ENCODE peak calls at places on chromosomes 12 and 14, in ten cellular contexts. One of them, this sample, is unnamed.
A peak's percentile ranks its signal among the peaks of the same experiment; 100 is the strongest.

GRCh38 chr12:93361159-93361919 is 16.4 kb upstream of the NUDT4 start:
- DNase-seq in iris pigment epithelial cell: no peak
- DNase-seq in LoVo: no peak
- DNase-seq in anterior cingulate cortex: peak; percentile 6
- DNase-seq in retina: no peak
- DNase-seq in activated naive CD4-positive, alpha-beta T cell: no peak
- DNase-seq in activated T-cell treated with anti-CD3 and anti-CD28 coated beads, Interleukin-2, amount 50 U/mL, for 72 hours: no peak
- DNase-seq in lung microvascular endothelial cell: no peak
- DNase-seq in stimulated activated naive CD8-positive, alpha-beta T cell treated with anti-CD3 and anti-CD28 coated beads, Interleukin-15, amount 100 ng/mL, for 72 hours: no peak
- DNase-seq in body of pancreas: peak; percentile 30
- DNase-seq in this sample: no peak

GRCh38 chr12:15244341-15244740 is 23.1 kb upstream of the RERG start:
- DNase-seq in lung microvascular endothelial cell: no peak
- DNase-seq in iris pigment epithelial cell: no peak
- DNase-seq in stimulated activated naive CD8-positive, alpha-beta T cell treated with anti-CD3 and anti-CD28 coated beads, Interleukin-15, amount 100 ng/mL, for 72 hours: no peak
- DNase-seq in LoVo: no peak
- DNase-seq in activated naive CD4-positive, alpha-beta T cell: no peak
- DNase-seq in body of pancreas: no peak
- DNase-seq in retina: no peak
- DNase-seq in anterior cingulate cortex: no peak
- DNase-seq in activated T-cell treated with anti-CD3 and anti-CD28 coated beads, Interleukin-2, amount 50 U/mL, for 72 hours: no peak
- DNase-seq in this sample: no peak

GRCh38 chr12:62629971-62630739 is 163.5 kb downstream of the MON2 start:
- DNase-seq in activated T-cell treated with anti-CD3 and anti-CD28 coated beads, Interleukin-2, amount 50 U/mL, for 72 hours: no peak
- DNase-seq in lung microvascular endothelial cell: no peak
- DNase-seq in body of pancreas: no peak
- DNase-seq in anterior cingulate cortex: no peak
- DNase-seq in stimulated activated naive CD8-positive, alpha-beta T cell treated with anti-CD3 and anti-CD28 coated beads, Interleukin-15, amount 100 ng/mL, for 72 hours: no peak
- DNase-seq in activated naive CD4-positive, alpha-beta T cell: no peak
- DNase-seq in retina: peak; percentile 22
- DNase-seq in LoVo: no peak
- DNase-seq in iris pigment epithelial cell: no peak
- DNase-seq in this sample: no peak

GRCh38 chr12:52741378-52742195 is 35.6 kb downstream of the KRT76 start:
- DNase-seq in LoVo: peak; percentile 85
- DNase-seq in iris pigment epithelial cell: peak; percentile 30
- DNase-seq in lung microvascular endothelial cell: peak; percentile 52
- DNase-seq in activated naive CD4-positive, alpha-beta T cell: peak; percentile 59
- DNase-seq in anterior cingulate cortex: no peak
- DNase-seq in activated T-cell treated with anti-CD3 and anti-CD28 coated beads, Interleukin-2, amount 50 U/mL, for 72 hours: peak; percentile 66
- DNase-seq in body of pancreas: peak; percentile 67
- DNase-seq in stimulated activated naive CD8-positive, alpha-beta T cell treated with anti-CD3 and anti-CD28 coated beads, Interleukin-15, amount 100 ng/mL, for 72 hours: peak; percentile 58
- DNase-seq in retina: peak; percentile 41
- DNase-seq in this sample: peak; percentile 36

GRCh38 chr12:117148642-117149041 is 41.6 kb downstream of the FBXO21 start:
- DNase-seq in activated naive CD4-positive, alpha-beta T cell: no peak
- DNase-seq in activated T-cell treated with anti-CD3 and anti-CD28 coated beads, Interleukin-2, amount 50 U/mL, for 72 hours: peak; percentile 24
- DNase-seq in retina: no peak
- DNase-seq in anterior cingulate cortex: no peak
- DNase-seq in iris pigment epithelial cell: no peak
- DNase-seq in lung microvascular endothelial cell: no peak
- DNase-seq in LoVo: no peak
- DNase-seq in stimulated activated naive CD8-positive, alpha-beta T cell treated with anti-CD3 and anti-CD28 coated beads, Interleukin-15, amount 100 ng/mL, for 72 hours: no peak
- DNase-seq in body of pancreas: no peak
- DNase-seq in this sample: no peak

GRCh38 chr12:120539303-120539702 is 5.1 kb downstream of the RNF10 start:
- DNase-seq in LoVo: no peak
- DNase-seq in anterior cingulate cortex: no peak
- DNase-seq in lung microvascular endothelial cell: no peak
- DNase-seq in activated naive CD4-positive, alpha-beta T cell: no peak
- DNase-seq in body of pancreas: no peak
- DNase-seq in retina: no peak
- DNase-seq in iris pigment epithelial cell: peak; percentile 58
- DNase-seq in activated T-cell treated with anti-CD3 and anti-CD28 coated beads, Interleukin-2, amount 50 U/mL, for 72 hours: peak; percentile 20
- DNase-seq in stimulated activated naive CD8-positive, alpha-beta T cell treated with anti-CD3 and anti-CD28 coated beads, Interleukin-15, amount 100 ng/mL, for 72 hours: no peak
- DNase-seq in this sample: no peak

GRCh38 chr14:72714871-72715214 is 179.1 kb downstream of the DPF3 start:
- DNase-seq in LoVo: no peak
- DNase-seq in body of pancreas: no peak
- DNase-seq in activated naive CD4-positive, alpha-beta T cell: no peak
- DNase-seq in retina: no peak
- DNase-seq in lung microvascular endothelial cell: no peak
- DNase-seq in anterior cingulate cortex: no peak
- DNase-seq in activated T-cell treated with anti-CD3 and anti-CD28 coated beads, Interleukin-2, amount 50 U/mL, for 72 hours: no peak
- DNase-seq in stimulated activated naive CD8-positive, alpha-beta T cell treated with anti-CD3 and anti-CD28 coated beads, Interleukin-15, amount 100 ng/mL, for 72 hours: no peak
- DNase-seq in iris pigment epithelial cell: no peak
- DNase-seq in this sample: no peak

GRCh38 chr14:70822706-70823185 is 13.4 kb upstream of the MAP3K9 start:
- DNase-seq in anterior cingulate cortex: no peak
- DNase-seq in body of pancreas: peak; percentile 24
- DNase-seq in iris pigment epithelial cell: peak; percentile 33
- DNase-seq in activated T-cell treated with anti-CD3 and anti-CD28 coated beads, Interleukin-2, amount 50 U/mL, for 72 hours: no peak
- DNase-seq in lung microvascular endothelial cell: no peak
- DNase-seq in retina: peak; percentile 79
- DNase-seq in stimulated activated naive CD8-positive, alpha-beta T cell treated with anti-CD3 and anti-CD28 coated beads, Interleukin-15, amount 100 ng/mL, for 72 hours: no peak
- DNase-seq in activated naive CD4-positive, alpha-beta T cell: no peak
- DNase-seq in LoVo: peak; percentile 51
- DNase-seq in this sample: no peak

GRCh38 chr12:57549909-57550627 is at the start of gene KIF5A:
- DNase-seq in anterior cingulate cortex: peak; percentile 43
- DNase-seq in retina: peak; percentile 84
- DNase-seq in lung microvascular endothelial cell: no peak
- DNase-seq in LoVo: no peak
- DNase-seq in iris pigment epithelial cell: no peak
- DNase-seq in activated T-cell treated with anti-CD3 and anti-CD28 coated beads, Interleukin-2, amount 50 U/mL, for 72 hours: peak; percentile 80
- DNase-seq in stimulated activated naive CD8-positive, alpha-beta T cell treated with anti-CD3 and anti-CD28 coated beads, Interleukin-15, amount 100 ng/mL, for 72 hours: peak; percentile 61
- DNase-seq in activated naive CD4-positive, alpha-beta T cell: peak; percentile 2
- DNase-seq in body of pancreas: peak; percentile 26
- DNase-seq in this sample: peak; percentile 48

GRCh38 chr12:131618303-131618658 is 92.6 kb upstream of the SFSWAP start:
- DNase-seq in anterior cingulate cortex: no peak
- DNase-seq in activated naive CD4-positive, alpha-beta T cell: no peak
- DNase-seq in body of pancreas: no peak
- DNase-seq in activated T-cell treated with anti-CD3 and anti-CD28 coated beads, Interleukin-2, amount 50 U/mL, for 72 hours: no peak
- DNase-seq in lung microvascular endothelial cell: peak; percentile 32
- DNase-seq in stimulated activated naive CD8-positive, alpha-beta T cell treated with anti-CD3 and anti-CD28 coated beads, Interleukin-15, amount 100 ng/mL, for 72 hours: no peak
- DNase-seq in LoVo: no peak
- DNase-seq in iris pigment epithelial cell: no peak
- DNase-seq in retina: peak; percentile 47
- DNase-seq in this sample: no peak

GRCh38 chr12:104729610-104730446 is 228.3 kb downstream of the SLC41A2 start:
- DNase-seq in anterior cingulate cortex: no peak
- DNase-seq in retina: no peak
- DNase-seq in iris pigment epithelial cell: no peak
- DNase-seq in body of pancreas: no peak
- DNase-seq in activated T-cell treated with anti-CD3 and anti-CD28 coated beads, Interleukin-2, amount 50 U/mL, for 72 hours: no peak
- DNase-seq in stimulated activated naive CD8-positive, alpha-beta T cell treated with anti-CD3 and anti-CD28 coated beads, Interleukin-15, amount 100 ng/mL, for 72 hours: no peak
- DNase-seq in LoVo: no peak
- DNase-seq in lung microvascular endothelial cell: no peak
- DNase-seq in activated naive CD4-positive, alpha-beta T cell: no peak
- DNase-seq in this sample: no peak

GRCh38 chr12:124917841-124918621 is 3.6 kb upstream of the UBC start:
- DNase-seq in stimulated activated naive CD8-positive, alpha-beta T cell treated with anti-CD3 and anti-CD28 coated beads, Interleukin-15, amount 100 ng/mL, for 72 hours: no peak
- DNase-seq in lung microvascular endothelial cell: peak; percentile 69
- DNase-seq in activated naive CD4-positive, alpha-beta T cell: no peak
- DNase-seq in iris pigment epithelial cell: peak; percentile 54
- DNase-seq in body of pancreas: no peak
- DNase-seq in LoVo: peak; percentile 54
- DNase-seq in retina: no peak
- DNase-seq in anterior cingulate cortex: no peak
- DNase-seq in activated T-cell treated with anti-CD3 and anti-CD28 coated beads, Interleukin-2, amount 50 U/mL, for 72 hours: no peak
- DNase-seq in this sample: no peak

GRCh38 chr12:52015393-52016081 is 8.8 kb downstream of the TAMALIN start:
- DNase-seq in iris pigment epithelial cell: no peak
- DNase-seq in LoVo: no peak
- DNase-seq in stimulated activated naive CD8-positive, alpha-beta T cell treated with anti-CD3 and anti-CD28 coated beads, Interleukin-15, amount 100 ng/mL, for 72 hours: no peak
- DNase-seq in lung microvascular endothelial cell: no peak
- DNase-seq in retina: peak; percentile 11
- DNase-seq in anterior cingulate cortex: no peak
- DNase-seq in activated naive CD4-positive, alpha-beta T cell: no peak
- DNase-seq in activated T-cell treated with anti-CD3 and anti-CD28 coated beads, Interleukin-2, amount 50 U/mL, for 72 hours: no peak
- DNase-seq in body of pancreas: no peak
- DNase-seq in this sample: no peak

GRCh38 chr12:46693518-46693917 is 132.3 kb downstream of the SLC38A4 start:
- DNase-seq in body of pancreas: no peak
- DNase-seq in lung microvascular endothelial cell: no peak
- DNase-seq in anterior cingulate cortex: no peak
- DNase-seq in stimulated activated naive CD8-positive, alpha-beta T cell treated with anti-CD3 and anti-CD28 coated beads, Interleukin-15, amount 100 ng/mL, for 72 hours: no peak
- DNase-seq in LoVo: no peak
- DNase-seq in activated T-cell treated with anti-CD3 and anti-CD28 coated beads, Interleukin-2, amount 50 U/mL, for 72 hours: no peak
- DNase-seq in iris pigment epithelial cell: no peak
- DNase-seq in activated naive CD4-positive, alpha-beta T cell: no peak
- DNase-seq in retina: no peak
- DNase-seq in this sample: no peak

GRCh38 chr12:113515082-113515856 is 43.6 kb upstream of the LHX5 start:
- DNase-seq in retina: peak; percentile 34
- DNase-seq in activated naive CD4-positive, alpha-beta T cell: no peak
- DNase-seq in stimulated activated naive CD8-positive, alpha-beta T cell treated with anti-CD3 and anti-CD28 coated beads, Interleukin-15, amount 100 ng/mL, for 72 hours: no peak
- DNase-seq in activated T-cell treated with anti-CD3 and anti-CD28 coated beads, Interleukin-2, amount 50 U/mL, for 72 hours: no peak
- DNase-seq in lung microvascular endothelial cell: no peak
- DNase-seq in body of pancreas: no peak
- DNase-seq in iris pigment epithelial cell: no peak
- DNase-seq in anterior cingulate cortex: no peak
- DNase-seq in LoVo: no peak
- DNase-seq in this sample: no peak

GRCh38 chr14:94559638-94560290 is 1.5 kb upstream of the SERPINA4 start:
- DNase-seq in iris pigment epithelial cell: no peak
- DNase-seq in lung microvascular endothelial cell: no peak
- DNase-seq in retina: no peak
- DNase-seq in LoVo: no peak
- DNase-seq in anterior cingulate cortex: no peak
- DNase-seq in body of pancreas: no peak
- DNase-seq in stimulated activated naive CD8-positive, alpha-beta T cell treated with anti-CD3 and anti-CD28 coated beads, Interleukin-15, amount 100 ng/mL, for 72 hours: no peak
- DNase-seq in activated T-cell treated with anti-CD3 and anti-CD28 coated beads, Interleukin-2, amount 50 U/mL, for 72 hours: no peak
- DNase-seq in activated naive CD4-positive, alpha-beta T cell: no peak
- DNase-seq in this sample: no peak

GRCh38 chr12:15050664-15051063 is 77.8 kb downstream of the PDE6H start:
- DNase-seq in iris pigment epithelial cell: no peak
- DNase-seq in body of pancreas: no peak
- DNase-seq in activated T-cell treated with anti-CD3 and anti-CD28 coated beads, Interleukin-2, amount 50 U/mL, for 72 hours: no peak
- DNase-seq in anterior cingulate cortex: no peak
- DNase-seq in LoVo: no peak
- DNase-seq in retina: no peak
- DNase-seq in stimulated activated naive CD8-positive, alpha-beta T cell treated with anti-CD3 and anti-CD28 coated beads, Interleukin-15, amount 100 ng/mL, for 72 hours: no peak
- DNase-seq in activated naive CD4-positive, alpha-beta T cell: no peak
- DNase-seq in lung microvascular endothelial cell: no peak
- DNase-seq in this sample: no peak

GRCh38 chr12:52615208-52615868 is 3.0 kb downstream of the KRT73 start:
- DNase-seq in stimulated activated naive CD8-positive, alpha-beta T cell treated with anti-CD3 and anti-CD28 coated beads, Interleukin-15, amount 100 ng/mL, for 72 hours: no peak
- DNase-seq in iris pigment epithelial cell: no peak
- DNase-seq in activated naive CD4-positive, alpha-beta T cell: no peak
- DNase-seq in LoVo: no peak
- DNase-seq in retina: no peak
- DNase-seq in activated T-cell treated with anti-CD3 and anti-CD28 coated beads, Interleukin-2, amount 50 U/mL, for 72 hours: peak; percentile 40
- DNase-seq in lung microvascular endothelial cell: no peak
- DNase-seq in anterior cingulate cortex: no peak
- DNase-seq in body of pancreas: no peak
- DNase-seq in this sample: no peak

GRCh38 chr12:106118-106561 is 39.6 kb downstream of the IQSEC3 start:
- DNase-seq in lung microvascular endothelial cell: peak; percentile 5
- DNase-seq in LoVo: no peak
- DNase-seq in body of pancreas: no peak
- DNase-seq in anterior cingulate cortex: no peak
- DNase-seq in activated T-cell treated with anti-CD3 and anti-CD28 coated beads, Interleukin-2, amount 50 U/mL, for 72 hours: no peak
- DNase-seq in iris pigment epithelial cell: no peak
- DNase-seq in stimulated activated naive CD8-positive, alpha-beta T cell treated with anti-CD3 and anti-CD28 coated beads, Interleukin-15, amount 100 ng/mL, for 72 hours: no peak
- DNase-seq in activated naive CD4-positive, alpha-beta T cell: no peak
- DNase-seq in retina: no peak
- DNase-seq in this sample: peak; percentile 34

GRCh38 chr12:111155521-111155920 is 213.4 kb downstream of the PHETA1 start:
- DNase-seq in LoVo: no peak
- DNase-seq in stimulated activated naive CD8-positive, alpha-beta T cell treated with anti-CD3 and anti-CD28 coated beads, Interleukin-15, amount 100 ng/mL, for 72 hours: no peak
- DNase-seq in retina: no peak
- DNase-seq in activated naive CD4-positive, alpha-beta T cell: no peak
- DNase-seq in lung microvascular endothelial cell: no peak
- DNase-seq in iris pigment epithelial cell: no peak
- DNase-seq in anterior cingulate cortex: no peak
- DNase-seq in activated T-cell treated with anti-CD3 and anti-CD28 coated beads, Interleukin-2, amount 50 U/mL, for 72 hours: no peak
- DNase-seq in body of pancreas: no peak
- DNase-seq in this sample: no peak

GRCh38 chr14:23514009-23514962 is 37.3 kb downstream of the ZFHX2 start:
- DNase-seq in activated naive CD4-positive, alpha-beta T cell: no peak
- DNase-seq in lung microvascular endothelial cell: no peak
- DNase-seq in stimulated activated naive CD8-positive, alpha-beta T cell treated with anti-CD3 and anti-CD28 coated beads, Interleukin-15, amount 100 ng/mL, for 72 hours: no peak
- DNase-seq in retina: no peak
- DNase-seq in LoVo: peak; percentile 1
- DNase-seq in anterior cingulate cortex: peak; percentile 71
- DNase-seq in iris pigment epithelial cell: no peak
- DNase-seq in body of pancreas: no peak
- DNase-seq in activated T-cell treated with anti-CD3 and anti-CD28 coated beads, Interleukin-2, amount 50 U/mL, for 72 hours: no peak
- DNase-seq in this sample: no peak

GRCh38 chr12:3304436-3305135 is 186.4 kb upstream of the PRMT8 start:
- DNase-seq in activated T-cell treated with anti-CD3 and anti-CD28 coated beads, Interleukin-2, amount 50 U/mL, for 72 hours: no peak
- DNase-seq in activated naive CD4-positive, alpha-beta T cell: no peak
- DNase-seq in body of pancreas: peak; percentile 55
- DNase-seq in anterior cingulate cortex: peak; percentile 12
- DNase-seq in stimulated activated naive CD8-positive, alpha-beta T cell treated with anti-CD3 and anti-CD28 coated beads, Interleukin-15, amount 100 ng/mL, for 72 hours: no peak
- DNase-seq in iris pigment epithelial cell: peak; percentile 78
- DNase-seq in lung microvascular endothelial cell: peak; percentile 69
- DNase-seq in LoVo: no peak
- DNase-seq in retina: no peak
- DNase-seq in this sample: no peak